ENCODE peak calls at places on chromosomes 3 and 15, in four cellular contexts. One of them, this sample, is unnamed.

GRCh38 chr3:142876417-142876816 is 12.5 kb downstream of the PCOLCE2 start:
- DNase-seq in K562: no peak
- DNase-seq in HL-60: no peak
- DNase-seq in GM12878: no peak
- DNase-seq in this sample: no peak

GRCh38 chr3:57784089-57784735 is 28.1 kb downstream of the SLMAP start:
- DNase-seq in K562: no peak
- DNase-seq in HL-60: no peak
- DNase-seq in GM12878: no peak
- DNase-seq in this sample: no peak

GRCh38 chr3:198080521-198081384 is 120.7 kb downstream of the LMLN start:
- DNase-seq in K562: peak
- DNase-seq in HL-60: peak
- DNase-seq in GM12878: no peak
- DNase-seq in this sample: peak

GRCh38 chr15:78110916-78111475 is 18.6 kb downstream of the SH2D7 start:
- DNase-seq in K562: no peak
- DNase-seq in HL-60: no peak
- DNase-seq in GM12878: no peak
- DNase-seq in this sample: no peak

GRCh38 chr15:70154440-70155347 is 57.0 kb upstream of the TLE3 start:
- DNase-seq in K562: no peak
- DNase-seq in HL-60: no peak
- DNase-seq in GM12878: no peak
- DNase-seq in this sample: no peak

GRCh38 chr3:61966200-61966599 is 404.8 kb downstream of the PTPRG start:
- DNase-seq in K562: no peak
- DNase-seq in HL-60: no peak
- DNase-seq in GM12878: no peak
- DNase-seq in this sample: no peak

GRCh38 chr3:124351430-124352142 is 359.7 kb upstream of the ROPN1 start:
- DNase-seq in K562: peak
- DNase-seq in HL-60: no peak
- DNase-seq in GM12878: no peak
- DNase-seq in this sample: peak

GRCh38 chr3:113194747-113195400 is 16.5 kb upstream of the BOC start:
- DNase-seq in K562: no peak
- DNase-seq in HL-60: no peak
- DNase-seq in GM12878: no peak
- DNase-seq in this sample: no peak

GRCh38 chr3:25156526-25157075 is 271.5 kb upstream of the RARB start:
- DNase-seq in K562: no peak
- DNase-seq in HL-60: no peak
- DNase-seq in GM12878: no peak
- DNase-seq in this sample: no peak

GRCh38 chr3:18185624-18186023 is 239.5 kb downstream of the SATB1 start:
- DNase-seq in K562: no peak
- DNase-seq in HL-60: no peak
- DNase-seq in GM12878: no peak
- DNase-seq in this sample: no peak

GRCh38 chr15:98815207-98815606 is 166.9 kb downstream of the IGF1R start:
- DNase-seq in K562: no peak
- DNase-seq in HL-60: no peak
- DNase-seq in GM12878: no peak
- DNase-seq in this sample: no peak

GRCh38 chr3:46110701-46111493 is 83.6 kb upstream of the XCR1 start:
- DNase-seq in K562: no peak
- DNase-seq in HL-60: peak
- DNase-seq in GM12878: peak
- DNase-seq in this sample: no peak

GRCh38 chr15:57017024-57017423 is 98.6 kb downstream of the TCF12 start:
- DNase-seq in K562: no peak
- DNase-seq in HL-60: no peak
- DNase-seq in GM12878: no peak
- DNase-seq in this sample: no peak

GRCh38 chr15:20294651-20295237 is 246.9 kb downstream of the GOLGA6L6 start:
- DNase-seq in K562: peak
- DNase-seq in HL-60: no peak
- DNase-seq in GM12878: no peak
- DNase-seq in this sample: no peak

GRCh38 chr3:45590822-45591546 is 3.6 kb upstream of the LIMD1 start:
- DNase-seq in K562: no peak
- DNase-seq in HL-60: no peak
- DNase-seq in GM12878: no peak
- DNase-seq in this sample: no peak

GRCh38 chr3:170117134-170117533 is 64.4 kb downstream of the PHC3 start:
- DNase-seq in K562: peak
- DNase-seq in HL-60: no peak
- DNase-seq in GM12878: no peak
- DNase-seq in this sample: no peak

GRCh38 chr3:141383555-141384129 is 15.3 kb downstream of the ZBTB38 start:
- DNase-seq in K562: no peak
- DNase-seq in HL-60: no peak
- DNase-seq in GM12878: no peak
- DNase-seq in this sample: no peak

GRCh38 chr15:58038426-58039106 is 26.9 kb downstream of the ALDH1A2 start:
- DNase-seq in K562: no peak
- DNase-seq in HL-60: no peak
- DNase-seq in GM12878: no peak
- DNase-seq in this sample: no peak

GRCh38 chr3:4752201-4753072 is 226.8 kb upstream of the BHLHE40 start:
- DNase-seq in K562: no peak
- DNase-seq in HL-60: peak
- DNase-seq in GM12878: no peak
- DNase-seq in this sample: no peak

GRCh38 chr3:116971531-116971930 is 262.0 kb downstream of the TUSC7 start:
- DNase-seq in K562: no peak
- DNase-seq in HL-60: no peak
- DNase-seq in GM12878: no peak
- DNase-seq in this sample: no peak

GRCh38 chr3:126781889-126782491 is 78.0 kb downstream of the CHCHD6 start:
- DNase-seq in K562: no peak
- DNase-seq in HL-60: no peak
- DNase-seq in GM12878: no peak
- DNase-seq in this sample: no peak

GRCh38 chr15:68337826-68338225 is 60.3 kb downstream of the FEM1B start:
- DNase-seq in K562: no peak
- DNase-seq in HL-60: no peak
- DNase-seq in GM12878: no peak
- DNase-seq in this sample: no peak

GRCh38 chr3:86388848-86389247 is 602.1 kb downstream of the VGLL3 start:
- DNase-seq in K562: no peak
- DNase-seq in HL-60: no peak
- DNase-seq in GM12878: no peak
- DNase-seq in this sample: no peak

GRCh38 chr3:177812492-177812891 is 615.2 kb upstream of the TBL1XR1 start:
- DNase-seq in K562: no peak
- DNase-seq in HL-60: no peak
- DNase-seq in GM12878: no peak
- DNase-seq in this sample: no peak

GRCh38 chr15:38702178-38702912 is 137.7 kb upstream of the RASGRP1 start:
- DNase-seq in K562: no peak
- DNase-seq in HL-60: no peak
- DNase-seq in GM12878: no peak
- DNase-seq in this sample: no peak

GRCh38 chr15:66912001-66912400 is 153.4 kb upstream of the SMAD3 start:
- DNase-seq in K562: no peak
- DNase-seq in HL-60: peak
- DNase-seq in GM12878: no peak
- DNase-seq in this sample: no peak

GRCh38 chr3:48476426-48477053 is 27.4 kb downstream of the SHISA5 start:
- DNase-seq in K562: no peak
- DNase-seq in HL-60: no peak
- DNase-seq in GM12878: no peak
- DNase-seq in this sample: no peak

GRCh38 chr3:46208167-46208704 is at the start of gene CCR1:
- DNase-seq in K562: no peak
- DNase-seq in HL-60: peak
- DNase-seq in GM12878: peak
- DNase-seq in this sample: peak

GRCh38 chr15:64426845-64427465 is 33.4 kb upstream of the ZNF609 start:
- DNase-seq in K562: no peak
- DNase-seq in HL-60: no peak
- DNase-seq in GM12878: no peak
- DNase-seq in this sample: no peak

GRCh38 chr3:101779047-101779807 is at the start of gene NXPE3:
- DNase-seq in K562: peak
- DNase-seq in HL-60: peak
- DNase-seq in GM12878: peak
- DNase-seq in this sample: peak

GRCh38 chr3:101779808-101780366 is 876 bp downstream of the NXPE3 start:
- DNase-seq in K562: no peak
- DNase-seq in HL-60: no peak
- DNase-seq in GM12878: no peak
- DNase-seq in this sample: no peak

GRCh38 chr3:101781166-101781565 is 2.2 kb downstream of the NXPE3 start:
- DNase-seq in K562: no peak
- DNase-seq in HL-60: no peak
- DNase-seq in GM12878: no peak
- DNase-seq in this sample: no peak

GRCh38 chr3:101778385-101779046 is 495 bp upstream of the NXPE3 start:
- DNase-seq in K562: no peak
- DNase-seq in HL-60: no peak
- DNase-seq in GM12878: no peak
- DNase-seq in this sample: no peak

DNA sequence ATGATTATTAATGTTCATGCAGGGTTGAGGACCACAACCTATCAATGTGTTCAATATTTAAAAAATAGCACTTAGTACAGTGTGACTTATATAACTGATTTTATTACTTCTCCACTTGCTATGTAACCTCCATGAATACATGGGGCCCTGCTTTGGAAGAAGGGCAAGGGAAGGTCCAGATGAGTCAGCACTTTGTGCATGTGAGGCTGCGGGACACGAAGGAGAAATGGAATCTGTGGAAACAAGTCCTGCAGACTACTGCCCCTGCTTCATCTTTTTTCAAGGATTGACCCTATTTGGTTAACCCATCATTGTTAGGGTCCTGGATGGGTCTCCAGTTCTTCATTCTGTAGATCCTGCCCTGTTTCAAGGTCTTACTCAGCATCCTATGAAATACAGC is 1.6 kb downstream of the NXPE3 start:
- DNase-seq in K562: no peak
- DNase-seq in HL-60: no peak
- DNase-seq in GM12878: no peak
- DNase-seq in this sample: no peak
- TF ChIP-seq SPI1 in K562: no peak
- TF ChIP-seq SPI1 in HL-60: no peak
- TF ChIP-seq SPI1 in GM12878: no peak
- TF ChIP-seq SPI1 in this sample: no peak

GRCh38 chr3:157836022-157836421 is 270.2 kb downstream of the SHOX2 start:
- DNase-seq in K562: no peak
- DNase-seq in HL-60: no peak
- DNase-seq in GM12878: no peak
- DNase-seq in this sample: no peak
- TF ChIP-seq SPI1 in K562: no peak
- TF ChIP-seq SPI1 in HL-60: no peak
- TF ChIP-seq SPI1 in GM12878: no peak
- TF ChIP-seq SPI1 in this sample: no peak

DNA sequence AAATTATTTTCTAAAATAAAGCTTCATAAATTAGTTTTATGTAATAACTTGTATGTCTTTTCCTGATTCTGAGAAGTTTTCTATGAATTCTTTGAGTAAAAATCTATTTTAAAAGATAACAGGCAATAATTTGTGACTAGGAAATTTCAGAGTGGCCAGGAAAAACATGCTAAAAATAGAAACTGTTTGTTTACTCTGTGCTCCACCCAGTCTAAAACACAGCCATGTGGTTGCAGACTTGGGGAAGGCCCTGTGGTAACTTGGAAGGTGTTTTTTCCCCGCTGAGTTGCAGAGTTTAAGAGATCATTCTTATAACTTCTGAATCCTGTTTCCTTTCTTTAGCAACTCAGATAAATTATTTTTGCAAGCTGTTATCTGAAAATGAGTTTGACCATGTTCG is 21.9 kb downstream of the PLCL2 start:
- DNase-seq in K562: no peak
- DNase-seq in HL-60: no peak
- DNase-seq in GM12878: no peak
- DNase-seq in this sample: no peak
- TF ChIP-seq SPI1 in K562: no peak
- TF ChIP-seq SPI1 in HL-60: no peak
- TF ChIP-seq SPI1 in GM12878: no peak
- TF ChIP-seq SPI1 in this sample: no peak

DNA sequence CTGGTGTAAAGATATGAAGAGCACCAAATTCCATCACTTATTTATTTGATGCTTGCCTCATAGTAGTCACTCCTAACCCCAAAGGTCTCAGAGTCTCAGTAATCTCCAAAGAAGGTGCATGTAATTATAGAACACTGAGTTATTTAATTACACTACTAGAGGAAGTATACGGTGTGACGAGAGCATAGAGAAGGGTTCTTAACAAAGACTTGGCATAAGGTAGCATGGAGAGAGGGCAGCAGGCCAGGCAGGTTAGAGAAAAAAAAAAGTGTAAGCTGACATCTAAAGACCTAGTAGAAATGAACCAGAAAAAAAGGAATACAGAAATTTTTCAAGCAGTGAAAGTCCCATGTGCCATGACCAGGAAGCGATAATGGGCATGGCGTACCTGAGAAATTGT is 213.3 kb upstream of the TGFBR2 start:
- DNase-seq in K562: no peak
- DNase-seq in HL-60: no peak
- DNase-seq in GM12878: no peak
- DNase-seq in this sample: no peak
- TF ChIP-seq SPI1 in K562: no peak
- TF ChIP-seq SPI1 in HL-60: no peak
- TF ChIP-seq SPI1 in GM12878: no peak
- TF ChIP-seq SPI1 in this sample: no peak

DNA sequence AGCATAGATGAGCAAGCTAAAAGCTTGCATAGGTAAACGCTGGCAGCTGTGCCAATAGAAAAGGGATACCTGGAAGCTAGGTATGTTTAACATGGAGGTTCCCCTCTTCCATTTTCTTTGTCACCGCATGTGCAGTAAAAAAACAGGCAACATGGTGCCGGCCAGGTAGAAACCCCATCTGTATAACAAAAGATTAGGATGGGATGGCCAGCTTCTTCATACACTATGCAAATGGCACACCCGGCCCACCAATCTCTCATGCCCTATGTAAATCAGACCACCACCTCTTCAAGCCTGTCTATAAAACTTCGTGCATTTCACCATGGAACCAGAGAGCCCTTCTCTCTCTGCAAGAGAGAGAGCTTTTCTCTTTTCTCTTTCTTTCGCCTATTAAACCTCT is 224.3 kb upstream of the P2RY1 start:
- DNase-seq in K562: no peak
- DNase-seq in HL-60: no peak
- DNase-seq in GM12878: no peak
- DNase-seq in this sample: no peak
- TF ChIP-seq SPI1 in K562: no peak
- TF ChIP-seq SPI1 in HL-60: no peak
- TF ChIP-seq SPI1 in GM12878: no peak
- TF ChIP-seq SPI1 in this sample: no peak

GRCh38 chr3:44446929-44447328 is 30.5 kb downstream of the ZNF445 start:
- DNase-seq in K562: no peak
- DNase-seq in HL-60: no peak
- DNase-seq in GM12878: no peak
- DNase-seq in this sample: no peak
- TF ChIP-seq SPI1 in K562: no peak
- TF ChIP-seq SPI1 in HL-60: no peak
- TF ChIP-seq SPI1 in GM12878: no peak
- TF ChIP-seq SPI1 in this sample: no peak